ENCODE peak calls at places on chromosomes 6 and 20, in six cellular contexts. W is IMR-90; T is HFFc6; Y is CD8-positive, alpha-beta T cell; P is epithelial cell of esophagus; M is lung. D is an unnamed sample.

GRCh38 chr6:44470106-44470446 is 82.6 kb downstream of the CDC5L start:
- DNase-seq in W (no peak), T (no peak), Y (no peak), P (peak), M (no peak), D (no peak)

GRCh38 chr6:166087848-166088247 is 79.8 kb downstream of the TBXT start:
- DNase-seq in W (no peak), T (no peak), Y (no peak), P (no peak), M (no peak), D (no peak)

GRCh38 chr20:46365483-46366215 is 40.8 kb downstream of the ELMO2 start:
- DNase-seq in W (no peak), T (no peak), Y (no peak), P (no peak), M (no peak), D (no peak)

GRCh38 chr6:35064508-35065440 is 76.4 kb downstream of the TCP11 start:
- DNase-seq in W (no peak), T (no peak), Y (no peak), P (no peak), M (no peak), D (no peak)

GRCh38 chr6:79544939-79545450 is 7.8 kb upstream of the LCA5 start:
- DNase-seq in W (peak), T (peak), Y (no peak), P (peak), M (peak), D (peak)

GRCh38 chr20:32893878-32894483 is 35.3 kb downstream of the EFCAB8 start:
- DNase-seq in W (peak), T (peak), Y (no peak), P (peak), M (no peak), D (no peak)

GRCh38 chr6:153312633-153313032 is 181.6 kb upstream of the RGS17 start:
- DNase-seq in W (peak), T (peak), Y (no peak), P (peak), M (peak), D (peak)

GRCh38 chr20:20037960-20038359 is 14.3 kb downstream of the CRNKL1 start:
- DNase-seq in W (peak), T (peak), Y (no peak), P (no peak), M (no peak), D (no peak)

GRCh38 chr6:149990672-149991402 is 27.1 kb downstream of the ULBP1 start:
- DNase-seq in W (no peak), T (no peak), Y (peak), P (no peak), M (no peak), D (peak)

GRCh38 chr6:116866281-116866871 is 10.7 kb upstream of the RFX6 start:
- DNase-seq in W (peak), T (no peak), Y (no peak), P (no peak), M (no peak), D (no peak)

GRCh38 chr6:9621276-9621675 is 793.6 kb downstream of the TFAP2A start:
- DNase-seq in W (peak), T (peak), Y (no peak), P (peak), M (no peak), D (no peak)

GRCh38 chr6:108174371-108175175 is 8.8 kb downstream of the NR2E1 start:
- DNase-seq in W (peak), T (no peak), Y (peak), P (peak), M (no peak), D (no peak)

GRCh38 chr6:108176281-108177089 is 10.7 kb downstream of the NR2E1 start:
- DNase-seq in W (no peak), T (no peak), Y (no peak), P (no peak), M (no peak), D (no peak)

GRCh38 chr6:108175176-108175591 is 9.4 kb downstream of the NR2E1 start:
- DNase-seq in W (no peak), T (no peak), Y (no peak), P (no peak), M (no peak), D (no peak)

GRCh38 chr6:108171918-108172516 is 6.2 kb downstream of the NR2E1 start:
- DNase-seq in W (no peak), T (no peak), Y (no peak), P (no peak), M (no peak), D (no peak)

DNA sequence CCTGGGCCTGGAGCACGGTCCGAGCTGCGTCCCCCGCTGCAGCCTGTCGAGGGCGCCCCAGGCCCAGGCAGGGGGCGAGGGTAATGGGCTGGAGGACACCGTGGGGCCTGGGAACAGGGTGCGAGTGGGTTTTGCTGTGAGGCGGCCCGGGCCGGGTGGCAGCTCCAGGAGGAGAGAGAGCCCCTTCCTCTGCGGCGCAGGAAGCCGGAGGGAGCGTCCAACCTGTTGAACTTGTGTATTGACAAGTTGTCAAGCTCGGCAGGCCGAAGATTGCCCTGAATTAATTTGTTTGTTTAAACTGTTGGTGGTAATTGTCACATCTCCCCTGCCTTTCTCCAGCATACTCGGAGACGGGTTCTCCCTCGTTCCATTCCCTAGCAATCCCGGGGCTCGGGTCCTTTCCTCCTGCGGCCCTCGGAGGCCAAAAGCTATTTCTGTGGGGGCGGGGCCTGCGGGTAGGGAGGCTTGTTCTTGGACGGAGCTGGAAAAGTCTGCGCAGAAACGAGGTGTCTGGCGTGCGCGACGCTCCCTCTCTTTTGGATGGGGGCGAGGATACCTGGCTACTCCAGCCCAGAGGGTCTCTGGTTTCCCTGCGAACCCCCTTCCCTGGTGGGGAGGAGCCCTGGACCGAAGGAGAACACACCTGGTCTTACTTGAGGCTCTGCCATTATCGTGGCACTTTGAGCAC is 9.9 kb downstream of the NR2E1 start:
- DNase-seq in W (no peak), T (no peak), Y (no peak), P (no peak), M (no peak), D (no peak)
- TF ChIP-seq CTCF in W (no peak), T (no peak), Y (no peak), P (no peak), M (no peak), D (no peak)

GRCh38 chr20:50256577-50256976 is 65.9 kb downstream of the CEBPB start:
- DNase-seq in W (peak), T (no peak), Y (no peak), P (no peak), M (no peak), D (no peak)

GRCh38 chr20:50259705-50260479 is 69.3 kb downstream of the CEBPB start:
- DNase-seq in W (no peak), T (no peak), Y (no peak), P (no peak), M (peak), D (no peak)

GRCh38 chr20:50257860-50258259 is 67.2 kb downstream of the CEBPB start:
- DNase-seq in W (no peak), T (no peak), Y (no peak), P (no peak), M (no peak), D (no peak)

GRCh38 chr20:50260480-50261221 is 70.0 kb downstream of the CEBPB start:
- DNase-seq in W (no peak), T (no peak), Y (no peak), P (no peak), M (no peak), D (no peak)

DNA sequence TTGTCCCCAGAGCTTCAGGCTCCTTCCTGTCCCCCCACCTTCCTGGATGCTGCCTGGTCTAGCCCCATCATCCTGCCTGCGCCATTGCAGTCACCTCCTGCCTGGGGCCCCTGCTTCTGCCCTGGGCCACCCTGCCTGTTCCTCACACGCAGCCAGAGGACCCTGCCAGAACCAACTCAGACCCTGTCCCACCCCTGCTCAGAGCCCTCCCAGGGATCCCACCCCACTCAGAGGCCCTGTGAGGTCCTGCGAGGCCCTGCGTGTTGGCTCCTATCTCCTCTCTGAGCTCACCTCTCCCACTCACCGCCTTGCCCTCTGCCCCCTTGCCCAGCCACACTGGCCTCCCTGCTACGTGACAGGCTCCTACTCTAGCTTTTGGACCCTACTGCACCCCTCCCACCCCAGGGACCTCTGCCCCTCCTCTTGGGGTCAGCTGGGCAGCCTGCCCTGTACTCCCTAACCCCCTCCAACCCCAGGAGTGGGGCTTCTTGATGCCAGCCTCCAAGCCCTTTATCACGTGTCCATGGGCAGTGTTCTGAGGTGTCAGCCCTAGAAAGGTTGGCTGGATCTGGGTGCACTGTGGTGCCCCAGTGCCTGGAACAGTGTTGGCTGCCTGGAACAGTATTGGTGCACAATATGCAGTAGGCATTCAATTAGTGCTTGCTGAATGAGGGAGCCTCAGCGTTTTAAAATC is 68.3 kb downstream of the CEBPB start:
- DNase-seq in W (no peak), T (no peak), Y (no peak), P (no peak), M (no peak), D (no peak)
- TF ChIP-seq CTCF in W (no peak), T (no peak), Y (no peak), P (no peak), M (no peak), D (no peak)

GRCh38 chr6:121110733-121111132 is 223.5 kb downstream of the TBC1D32 start:
- DNase-seq in W (no peak), T (no peak), Y (no peak), P (no peak), M (no peak), D (no peak)
- TF ChIP-seq CTCF in W (no peak), T (no peak), Y (no peak), P (no peak), M (no peak), D (no peak)

GRCh38 chr6:129671442-129672344 is 38.3 kb downstream of the ARHGAP18 start:
- DNase-seq in W (no peak), T (no peak), Y (peak), P (no peak), M (peak), D (no peak)
- TF ChIP-seq CTCF in W (peak), T (peak), Y (peak), P (no peak), M (no peak), D (no peak)

GRCh38 chr6:68443704-68444103 is 191.4 kb upstream of the ADGRB3 start:
- DNase-seq in W (no peak), T (no peak), Y (no peak), P (no peak), M (no peak), D (no peak)
- TF ChIP-seq CTCF in W (no peak), T (peak), Y (no peak), P (no peak), M (no peak), D (no peak)

DNA sequence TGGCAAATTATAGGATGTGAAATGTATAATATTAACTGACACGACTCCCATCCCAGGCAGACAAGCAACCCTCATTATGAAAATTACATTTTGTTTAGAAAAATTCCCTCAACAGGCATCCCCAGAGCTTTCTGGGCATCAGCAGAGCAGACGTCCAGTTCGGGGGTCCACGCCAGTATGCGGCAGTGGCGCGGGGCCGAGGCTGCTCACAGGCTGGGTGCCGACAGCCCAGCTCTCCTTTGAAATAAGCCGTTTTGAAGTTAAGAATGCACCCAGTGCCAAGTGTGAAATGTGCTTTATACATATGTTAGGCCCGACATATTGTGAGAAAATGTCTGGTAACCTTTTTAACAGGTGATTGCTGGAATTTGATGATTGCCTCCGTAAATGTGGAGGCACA is 50.4 kb downstream of the RPP40 start:
- DNase-seq in W (no peak), T (no peak), Y (no peak), P (no peak), M (no peak), D (no peak)
- TF ChIP-seq CTCF in W (no peak), T (no peak), Y (no peak), P (no peak), M (no peak), D (no peak)